ENCODE peak calls at places on chromosomes 13 and 19, in seven cellular contexts. P is caudate nucleus; C is stimulated activated CD4-positive, alpha-beta T cell treated with anti-CD3 and anti-CD28 coated beads, Interleukin-12 subunit alpha, Interleukin-12 subunit beta, amount 100 ng/mL, for 24 hours; W is hippocampal formation; K is nucleus accumbens; G is RPMI7951; B is body of pancreas. E is an unnamed sample.

GRCh38 chr13:30416471-30416870 is 5.8 kb upstream of the UBE2L5 start:
- DNase-seq in P (no peak), C (no peak), W (no peak), K (no peak), G (no peak), B (no peak), E (no peak)

GRCh38 chr19:41411682-41412265 is 14.2 kb downstream of the BCKDHA start:
- DNase-seq in P (peak), C (no peak), W (peak), K (peak), G (peak), B (no peak), E (no peak)

GRCh38 chr19:48608798-48609263 is 2.3 kb downstream of the SPACA4 start:
- DNase-seq in P (no peak), C (no peak), W (no peak), K (peak), G (peak), B (no peak), E (no peak)

GRCh38 chr13:44274838-44275237 is 98.8 kb upstream of the SERP2 start:
- DNase-seq in P (no peak), C (no peak), W (no peak), K (no peak), G (no peak), B (no peak), E (no peak)

GRCh38 chr13:45242070-45242469 is 41.2 kb upstream of the KCTD4 start:
- DNase-seq in P (no peak), C (no peak), W (no peak), K (no peak), G (peak), B (peak), E (no peak)

GRCh38 chr13:33228645-33229445 is 56.7 kb downstream of the STARD13 start:
- DNase-seq in P (no peak), C (no peak), W (peak), K (no peak), G (peak), B (no peak), E (peak)

GRCh38 chr13:39353988-39354387 is 249.0 kb downstream of the LHFPL6 start:
- DNase-seq in P (no peak), C (no peak), W (no peak), K (no peak), G (peak), B (no peak), E (no peak)

GRCh38 chr13:79869326-79869725 is 388.4 kb downstream of the NDFIP2 start:
- DNase-seq in P (no peak), C (no peak), W (no peak), K (no peak), G (no peak), B (no peak), E (no peak)

GRCh38 chr13:28220166-28220565 is 81.8 kb downstream of the PAN3 start:
- DNase-seq in P (no peak), C (no peak), W (no peak), K (no peak), G (peak), B (no peak), E (no peak)

GRCh38 chr13:113802090-113802531 is 43.1 kb downstream of the TMEM255B start:
- DNase-seq in P (no peak), C (no peak), W (no peak), K (no peak), G (peak), B (no peak), E (no peak)

GRCh38 chr19:38869836-38870607 is 8.1 kb downstream of the RINL start:
- DNase-seq in P (peak), C (peak), W (no peak), K (peak), G (peak), B (peak), E (peak)

GRCh38 chr13:23378009-23378632 is 55.4 kb downstream of the SACS start:
- DNase-seq in P (no peak), C (peak), W (no peak), K (peak), G (peak), B (no peak), E (peak)

GRCh38 chr19:46755077-46755852 is 9.0 kb upstream of the STRN4 start:
- DNase-seq in P (no peak), C (no peak), W (no peak), K (no peak), G (no peak), B (no peak), E (no peak)

GRCh38 chr19:17358395-17358794 is 18.7 kb downstream of the PLVAP start:
- DNase-seq in P (no peak), C (no peak), W (no peak), K (no peak), G (peak), B (no peak), E (no peak)

GRCh38 chr13:53200075-53200474 is 171.5 kb downstream of the OLFM4 start:
- DNase-seq in P (no peak), C (no peak), W (no peak), K (no peak), G (no peak), B (no peak), E (no peak)

GRCh38 chr13:63107163-63107935 is 1691.7 kb upstream of the PCDH20 start:
- DNase-seq in P (no peak), C (no peak), W (no peak), K (no peak), G (no peak), B (no peak), E (no peak)

GRCh38 chr19:2820112-2820702 is 539 bp downstream of the ZNF554 start:
- DNase-seq in P (no peak), C (no peak), W (no peak), K (no peak), G (no peak), B (peak), E (peak)

GRCh38 chr19:42547927-42548326 is 19.6 kb upstream of the CEACAM1 start:
- DNase-seq in P (no peak), C (no peak), W (no peak), K (no peak), G (no peak), B (no peak), E (no peak)

GRCh38 chr19:15109768-15110417 is 2.7 kb downstream of the SYDE1 start:
- DNase-seq in P (no peak), C (no peak), W (no peak), K (no peak), G (no peak), B (no peak), E (no peak)

GRCh38 chr13:35514801-35515502 is 38.5 kb upstream of the MAB21L1 start:
- DNase-seq in P (no peak), C (no peak), W (no peak), K (no peak), G (no peak), B (no peak), E (no peak)